ENCODE peak calls at places on chromosomes 2 and 18, in ten cellular contexts. V is pancreas; D is heart left ventricle; Y is psoas muscle; N is SJSA1; W is GM23248; Z is Caco-2; T is HCT116; U is fibroblast of lung; P is CD8-positive, alpha-beta memory T cell. K is an unnamed sample. For H3K27me3 and H3K4me1, the result is how much of the 10 kb centered on the place peaks cover.

GRCh38 chr2:182980115-182980514 is 58.1 kb downstream of the NCKAP1 start:
- DNase-seq in V (no peak), W (peak), T (peak), N (no peak), Z (no peak), D (no peak), P (no peak), U (peak), Y (no peak), K (no peak)

GRCh38 chr18:79873449-79874110 is 75.8 kb downstream of the KCNG2 start:
- DNase-seq in N (no peak), Z (no peak), U (no peak), T (no peak), Y (no peak), P (no peak), W (no peak), D (no peak), V (no peak), K (no peak)

GRCh38 chr2:7053650-7054262 is 136.5 kb downstream of the RNF144A start:
- DNase-seq in Y (no peak), D (no peak), U (no peak), W (no peak), N (no peak), Z (no peak), V (peak), P (no peak), T (no peak), K (no peak)

GRCh38 chr18:56986829-56987228 is 160.1 kb upstream of the BOD1L2 start:
- DNase-seq in P (no peak), T (no peak), D (no peak), Z (peak), W (no peak), V (no peak), N (no peak), U (no peak), Y (no peak), K (no peak)

GRCh38 chr2:160736629-160737028 is 243.0 kb upstream of the RBMS1 start:
- DNase-seq in W (peak), T (no peak), Y (no peak), P (no peak), N (peak), V (no peak), D (no peak), Z (peak), U (peak), K (no peak)

GRCh38 chr2:78928502-78928901 is 97.0 kb upstream of the REG3G start:
- DNase-seq in Y (no peak), N (no peak), Z (no peak), P (no peak), W (no peak), V (no peak), D (no peak), T (no peak), U (no peak), K (no peak)

GRCh38 chr2:217858519-217859466 is 144.0 kb downstream of the TNS1 start:
- DNase-seq in Z (peak), N (no peak), Y (peak), W (peak), D (peak), V (peak), U (peak), T (no peak), P (no peak), K (peak)

GRCh38 chr2:50346104-50346503 is 685.8 kb downstream of the NRXN1 start:
- DNase-seq in U (no peak), D (no peak), Y (no peak), V (no peak), Z (no peak), P (no peak), N (no peak), W (no peak), T (no peak), K (no peak)

GRCh38 chr2:137828624-137829023 is 135.6 kb upstream of the HNMT start:
- DNase-seq in Y (no peak), D (no peak), T (no peak), P (no peak), U (no peak), N (no peak), W (no peak), V (no peak), Z (no peak), K (no peak)

GRCh38 chr2:74327205-74327604 is 16.0 kb downstream of the SLC4A5 start:
- DNase-seq in T (no peak), U (no peak), Z (no peak), W (no peak), N (no peak), Y (no peak), V (no peak), D (no peak), P (no peak), K (no peak)

GRCh38 chr2:201313362-201313761 is 43.8 kb downstream of the FLACC1 start:
- DNase-seq in Y (no peak), V (no peak), D (no peak), T (no peak), U (no peak), P (no peak), N (peak), Z (no peak), W (no peak), K (peak)

GRCh38 chr2:136765736-136766323 is 485 bp downstream of the THSD7B start:
- DNase-seq in T (no peak), W (peak), U (no peak), Y (no peak), Z (no peak), D (no peak), V (no peak), P (no peak), N (no peak), K (no peak)

GRCh38 chr2:105330681-105331375 is 1.3 kb upstream of the TGFBRAP1 start:
- DNase-seq in D (no peak), T (no peak), U (no peak), Z (peak), N (no peak), V (no peak), W (no peak), P (no peak), Y (no peak), K (no peak)

DNA sequence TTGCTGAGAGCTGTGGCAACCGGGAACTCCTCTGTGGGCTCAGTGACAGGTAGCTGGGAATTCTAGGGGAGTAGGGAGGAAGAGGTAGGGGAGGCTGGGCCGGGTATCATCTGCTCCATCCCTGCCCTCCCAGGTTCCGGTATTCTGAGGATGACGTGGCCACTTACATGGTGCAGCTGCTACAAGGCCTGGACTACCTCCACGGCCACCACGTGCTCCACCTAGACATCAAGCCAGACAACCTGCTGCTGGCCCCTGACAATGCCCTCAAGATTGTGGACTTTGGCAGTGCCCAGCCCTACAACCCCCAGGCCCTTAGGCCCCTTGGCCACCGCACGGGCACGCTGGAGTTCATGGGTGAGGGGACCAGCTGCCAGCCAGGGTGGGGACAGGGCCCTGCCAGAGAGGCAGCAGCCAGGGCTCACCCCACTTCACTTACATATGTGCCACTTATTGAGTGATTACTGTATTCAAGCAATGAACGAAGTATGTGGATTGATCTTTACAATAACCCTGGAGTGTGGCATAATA is 8.0 kb upstream of the GMPPA start:
- DNase-seq in V (no peak), D (no peak), Z (no peak), W (no peak), Y (no peak), T (no peak), N (no peak), U (no peak), P (no peak), K (no peak)
- H3K27me3 ChIP-seq in V (under half), D (under half), Z (under half), W (under half), Y (under half), T (under half), N (under half), U (under half), P (under half), K (under half)

DNA sequence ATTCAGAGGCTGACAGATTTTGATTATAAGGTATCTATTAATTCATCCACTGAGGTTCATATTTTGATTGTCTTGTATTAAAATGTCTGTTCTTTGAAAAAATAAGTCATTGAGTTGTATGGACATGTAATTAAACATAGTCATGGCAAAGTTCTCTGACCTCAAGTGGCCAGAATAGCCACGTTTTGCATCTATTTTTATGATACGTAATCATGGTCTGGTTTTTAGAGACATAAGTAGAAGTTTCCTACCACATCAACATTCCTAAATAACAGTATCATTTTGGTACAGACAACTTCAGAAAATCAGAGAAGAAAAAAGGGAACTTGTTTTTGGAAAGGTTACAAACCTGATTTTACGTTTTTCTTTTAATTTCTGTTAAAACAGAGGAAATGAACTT is 47.6 kb downstream of the COL5A2 start:
- DNase-seq in W (no peak), Z (no peak), N (no peak), Y (no peak), P (no peak), T (no peak), D (no peak), V (no peak), U (peak), K (no peak)
- H3K4me1 ChIP-seq in W (half or more), Z (under half), N (under half), Y (under half), P (under half), T (under half), D (under half), V (under half), U (under half), K (under half)

DNA sequence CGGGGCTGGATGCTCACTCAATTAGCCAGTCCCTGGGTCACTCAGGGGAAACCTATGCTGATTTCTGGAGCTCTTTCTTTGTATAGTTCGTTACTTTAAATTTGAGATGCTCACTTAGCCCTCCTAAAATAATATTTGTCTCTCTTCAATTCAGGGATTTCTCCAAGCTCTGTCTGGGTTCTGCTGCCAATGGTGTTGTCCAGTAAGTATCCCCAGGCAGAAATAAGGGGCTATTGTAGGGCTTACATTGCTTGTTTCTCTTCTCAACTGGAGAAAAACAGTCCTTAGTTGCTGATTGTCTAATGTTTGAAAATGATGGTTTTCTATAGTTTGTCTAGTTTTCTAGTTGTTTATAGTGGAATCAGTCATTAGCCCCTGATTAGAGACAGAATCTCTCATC is 5.0 kb downstream of the RAB6C start:
- DNase-seq in W (no peak), P (no peak), V (no peak), U (no peak), Z (no peak), Y (no peak), D (no peak), T (no peak), N (no peak), K (no peak)
- H3K27me3 ChIP-seq in W (under half), P (under half), V (under half), U (under half), Z (under half), Y (under half), D (under half), T (under half), N (under half), K (under half)

GRCh38 chr2:54565551-54565950 is 109.4 kb downstream of the SPTBN1 start:
- DNase-seq in V (no peak), P (no peak), D (no peak), N (no peak), Z (no peak), W (no peak), Y (no peak), T (no peak), U (no peak), K (no peak)

GRCh38 chr2:54564439-54564838 is 108.3 kb downstream of the SPTBN1 start:
- DNase-seq in Z (no peak), P (no peak), T (no peak), U (no peak), V (no peak), D (no peak), W (no peak), Y (no peak), N (no peak), K (no peak)

GRCh38 chr2:54569745-54570296 is 113.7 kb downstream of the SPTBN1 start:
- DNase-seq in U (no peak), V (no peak), Z (no peak), N (no peak), Y (no peak), T (no peak), D (no peak), W (no peak), P (no peak), K (peak)

GRCh38 chr2:54568876-54569298 is 112.8 kb downstream of the SPTBN1 start:
- DNase-seq in W (no peak), U (no peak), P (no peak), D (no peak), Y (no peak), Z (no peak), N (no peak), V (peak), T (no peak), K (peak)

DNA sequence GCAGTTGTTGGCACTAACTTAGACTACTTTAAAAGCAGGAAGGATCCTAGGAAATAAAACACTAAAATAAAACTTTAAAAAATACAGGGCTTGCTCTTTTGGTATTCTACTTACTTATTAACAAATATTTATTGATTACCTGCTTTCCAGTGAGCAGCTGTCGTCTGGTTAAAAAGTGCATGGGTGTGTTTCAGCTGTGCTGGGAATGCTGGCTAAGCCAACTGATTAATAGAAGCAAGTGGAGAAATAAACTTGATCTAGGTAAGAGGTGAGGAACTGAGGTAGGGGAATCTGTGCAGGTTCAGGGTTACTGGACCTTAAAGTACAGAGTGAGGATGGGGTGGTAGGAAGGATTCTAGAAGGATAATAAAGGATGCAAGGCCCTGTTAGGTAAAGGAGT is 110.8 kb downstream of the SPTBN1 start:
- DNase-seq in Z (no peak), U (no peak), T (no peak), N (no peak), W (no peak), Y (no peak), D (no peak), P (no peak), V (no peak), K (no peak)
- H3K4me1 ChIP-seq in Z (half or more), U (under half), T (under half), N (under half), W (under half), Y (under half), D (under half), P (half or more), V (under half), K (half or more)

GRCh38 chr2:236545248-236545658 is 24.4 kb upstream of the ACKR3 start:
- DNase-seq in U (no peak), Y (no peak), W (no peak), V (no peak), Z (no peak), N (no peak), D (no peak), T (no peak), P (no peak), K (no peak)
- H3K27me3 ChIP-seq in U (under half), Y (under half), W (under half), V (under half), Z (under half), N (under half), D (under half), T (under half), P (under half), K (under half)

GRCh38 chr2:53938904-53939303 is 31.9 kb downstream of the PSME4 start:
- DNase-seq in P (no peak), D (no peak), U (no peak), N (no peak), Y (no peak), V (no peak), T (no peak), W (no peak), Z (no peak), K (no peak)

GRCh38 chr2:53942280-53942679 is 28.5 kb downstream of the PSME4 start:
- DNase-seq in T (no peak), N (no peak), U (no peak), P (no peak), V (no peak), W (no peak), D (no peak), Z (no peak), Y (no peak), K (no peak)

GRCh38 chr2:53939656-53940055 is 31.1 kb downstream of the PSME4 start:
- DNase-seq in T (no peak), W (peak), P (no peak), D (no peak), U (peak), V (no peak), Y (no peak), N (no peak), Z (no peak), K (no peak)

GRCh38 chr2:53944542-53944941 is 26.3 kb downstream of the PSME4 start:
- DNase-seq in P (no peak), Y (no peak), T (no peak), W (no peak), N (no peak), V (no peak), U (no peak), D (no peak), Z (no peak), K (no peak)

GRCh38 chr2:53941749-53942148 is 29.0 kb downstream of the PSME4 start:
- DNase-seq in Y (no peak), D (no peak), W (no peak), T (no peak), N (no peak), U (no peak), Z (no peak), V (no peak), P (no peak), K (no peak)
- H3K4me1 ChIP-seq in Y (under half), D (under half), W (under half), T (under half), N (under half), U (under half), Z (under half), V (under half), P (under half), K (under half)

K was measured in transverse colon.